ENCODE peak calls at places on chromosomes 4 and X, in eight cellular contexts. S, T, G, M, O, I, L and D are unnamed samples.

GRCh38 chr4:143374771-143375170 is 38.1 kb downstream of the GAB1 start:
- DNase-seq in S (no peak), T (no peak), G (no peak), M (no peak), O (no peak), I (no peak), L (no peak), D (no peak)

GRCh38 chr4:181520790-181521189 is 722.4 kb upstream of the TENM3 start:
- DNase-seq in S (no peak), T (no peak), G (no peak), M (no peak), O (no peak), I (no peak), L (no peak), D (no peak)

GRCh38 chr4:8093587-8094274 is 64.9 kb downstream of the ABLIM2 start:
- DNase-seq in S (no peak), T (no peak), G (no peak), M (no peak), O (no peak), I (no peak), L (no peak), D (no peak)

GRCh38 chr4:97412331-97412730 is 730.9 kb downstream of the STPG2 start:
- DNase-seq in S (no peak), T (no peak), G (no peak), M (no peak), O (no peak), I (no peak), L (no peak), D (no peak)

GRCh38 chrX:30308263-30309138 is 689 bp downstream of the NR0B1 start:
- DNase-seq in S (peak), T (no peak), G (no peak), M (no peak), O (peak), I (no peak), L (peak), D (no peak)

GRCh38 chr4:94803181-94803580 is 45.4 kb downstream of the BMPR1B start:
- DNase-seq in S (peak), T (no peak), G (no peak), M (no peak), O (no peak), I (no peak), L (no peak), D (no peak)

GRCh38 chr4:165312506-165312905 is 15.0 kb upstream of the MSMO1 start:
- DNase-seq in S (no peak), T (no peak), G (no peak), M (no peak), O (no peak), I (no peak), L (no peak), D (no peak)

GRCh38 chrX:29851971-29852605 is 363.3 kb upstream of the MAGEB2 start:
- DNase-seq in S (peak), T (no peak), G (no peak), M (no peak), O (no peak), I (no peak), L (no peak), D (no peak)

GRCh38 chrX:54825716-54826428 is 18.3 kb downstream of the MAGED2 start:
- DNase-seq in S (no peak), T (no peak), G (peak), M (no peak), O (no peak), I (no peak), L (no peak), D (no peak)

GRCh38 chrX:136292656-136293055 is 8.1 kb upstream of the ADGRG4 start:
- DNase-seq in S (no peak), T (no peak), G (no peak), M (no peak), O (no peak), I (no peak), L (no peak), D (no peak)

GRCh38 chr4:53717064-53717549 is 125.8 kb upstream of the LNX1 start:
- DNase-seq in S (peak), T (no peak), G (no peak), M (no peak), O (no peak), I (no peak), L (no peak), D (no peak)

GRCh38 chr4:174284181-174284886 is 623 bp downstream of the CEP44 start:
- DNase-seq in S (peak), T (peak), G (no peak), M (peak), O (peak), I (no peak), L (peak), D (peak)

GRCh38 chrX:151697537-151697936 is 2.3 kb downstream of the PRRG3 start:
- DNase-seq in S (peak), T (no peak), G (no peak), M (no peak), O (no peak), I (no peak), L (no peak), D (no peak)

GRCh38 chrX:142089193-142089592 is 115.9 kb downstream of the MAGEC2 start:
- DNase-seq in S (no peak), T (no peak), G (no peak), M (no peak), O (no peak), I (no peak), L (peak), D (no peak)

GRCh38 chr4:11367371-11367770 is 61.3 kb downstream of the HS3ST1 start:
- DNase-seq in S (peak), T (no peak), G (no peak), M (no peak), O (no peak), I (no peak), L (peak), D (no peak)

GRCh38 chr4:138595731-138596465 is 353.7 kb upstream of the SLC7A11 start:
- DNase-seq in S (no peak), T (no peak), G (no peak), M (no peak), O (no peak), I (no peak), L (no peak), D (no peak)

GRCh38 chr4:172982151-172982590 is 186.4 kb upstream of the GALNT7 start:
- DNase-seq in S (peak), T (peak), G (no peak), M (peak), O (no peak), I (no peak), L (peak), D (no peak)

GRCh38 chr4:147057631-147057980 is 111.9 kb upstream of the TTC29 start:
- DNase-seq in S (peak), T (no peak), G (no peak), M (no peak), O (no peak), I (no peak), L (no peak), D (peak)

GRCh38 chrX:2549874-2550273 is 49.1 kb upstream of the DHRSX start:
- DNase-seq in S (no peak), T (no peak), G (no peak), M (no peak), O (no peak), I (no peak), L (no peak), D (no peak)

GRCh38 chr4:121308828-121309227 is 72.0 kb downstream of the QRFPR start:
- DNase-seq in S (no peak), T (no peak), G (no peak), M (no peak), O (no peak), I (no peak), L (no peak), D (no peak)

GRCh38 chr4:22410645-22411247 is 105.1 kb downstream of the ADGRA3 start:
- DNase-seq in S (peak), T (no peak), G (no peak), M (no peak), O (no peak), I (no peak), L (no peak), D (no peak)

GRCh38 chr4:71212216-71212615 is 126.6 kb upstream of the SLC4A4 start:
- DNase-seq in S (no peak), T (no peak), G (no peak), M (no peak), O (no peak), I (no peak), L (no peak), D (no peak)

GRCh38 chr4:139845481-139846093 is 180.0 kb downstream of the MGST2 start:
- DNase-seq in S (no peak), T (no peak), G (no peak), M (no peak), O (no peak), I (no peak), L (no peak), D (no peak)

GRCh38 chrX:5388087-5388486 is 840.6 kb downstream of the NLGN4X start:
- DNase-seq in S (no peak), T (no peak), G (no peak), M (no peak), O (no peak), I (no peak), L (no peak), D (no peak)

GRCh38 chr4:173424899-173425805 is 26.2 kb upstream of the SCRG1 start:
- DNase-seq in S (peak), T (peak), G (no peak), M (no peak), O (no peak), I (no peak), L (no peak), D (no peak)

GRCh38 chr4:24805036-24805435 is 9.7 kb downstream of the SOD3 start:
- DNase-seq in S (no peak), T (no peak), G (no peak), M (no peak), O (no peak), I (no peak), L (no peak), D (no peak)

GRCh38 chrX:32673193-32673592 is 538.2 kb downstream of the DMD start:
- DNase-seq in S (no peak), T (no peak), G (no peak), M (no peak), O (no peak), I (no peak), L (peak), D (no peak)

GRCh38 chrX:17285983-17286382 is 89.0 kb upstream of the NHS start:
- DNase-seq in S (no peak), T (no peak), G (no peak), M (no peak), O (no peak), I (no peak), L (no peak), D (no peak)

GRCh38 chr4:111406036-111406435 is 739.2 kb upstream of the FAM241A start:
- DNase-seq in S (no peak), T (peak), G (no peak), M (no peak), O (no peak), I (no peak), L (no peak), D (no peak)

GRCh38 chr4:174669278-174669677 is 147.0 kb upstream of the HPGD start:
- DNase-seq in S (peak), T (peak), G (no peak), M (peak), O (no peak), I (no peak), L (no peak), D (no peak)